ENCODE peak calls at places on chromosome 16, in nine cellular contexts. H, T, L, Z, R, G, S, D and C are unnamed samples.

GRCh38 chr16:81945665-81946064 is 65.6 kb downstream of the SDR42E1 start:
- DNase-seq in R (no peak), S (peak), G (no peak), H (no peak), D (peak), T (no peak), Z (no peak), L (peak), C (no peak)

GRCh38 chr16:49902908-49903307 is 47.0 kb upstream of the ZNF423 start:
- DNase-seq in T (no peak), R (no peak), G (no peak), H (no peak), D (no peak), Z (no peak), L (no peak), S (no peak), C (no peak)

GRCh38 chr16:71499775-71500364 is 10.7 kb upstream of the ZNF19 start:
- DNase-seq in G (no peak), Z (peak), D (peak), T (peak), L (peak), S (peak), R (peak), H (no peak), C (no peak)

GRCh38 chr16:80300456-80300855 is 240.3 kb upstream of the DYNLRB2 start:
- DNase-seq in D (no peak), L (no peak), R (no peak), S (no peak), Z (no peak), T (no peak), G (no peak), H (no peak), C (no peak)

GRCh38 chr16:54407596-54407995 is 121.0 kb upstream of the IRX3 start:
- DNase-seq in S (peak), H (no peak), T (no peak), G (no peak), R (no peak), D (peak), Z (no peak), L (peak), C (no peak)

GRCh38 chr16:76583995-76584394 is 306.8 kb downstream of the CNTNAP4 start:
- DNase-seq in R (no peak), Z (no peak), T (no peak), G (no peak), S (no peak), D (no peak), H (no peak), L (no peak), C (no peak)

GRCh38 chr16:52435573-52435972 is 111.4 kb downstream of the TOX3 start:
- DNase-seq in D (no peak), S (no peak), G (peak), T (no peak), Z (no peak), L (no peak), R (no peak), H (no peak), C (peak)

GRCh38 chr16:81137012-81137335 is 40.8 kb upstream of the GCSH start:
- DNase-seq in H (no peak), T (no peak), S (peak), L (no peak), Z (no peak), G (no peak), R (no peak), D (peak), C (no peak)

GRCh38 chr16:48300391-48300856 is 53.1 kb upstream of the ABCC11 start:
- DNase-seq in D (peak), T (no peak), Z (no peak), G (no peak), S (no peak), R (peak), L (peak), H (no peak), C (no peak)

GRCh38 chr16:10616744-10617640 is 36.6 kb upstream of the EMP2 start:
- DNase-seq in H (no peak), D (peak), G (no peak), Z (no peak), S (peak), R (peak), L (peak), T (no peak), C (no peak)

GRCh38 chr16:81175325-81175891 is 63.1 kb upstream of the BCO1 start:
- DNase-seq in T (no peak), G (no peak), H (no peak), R (no peak), L (peak), D (peak), S (peak), Z (no peak), C (no peak)

GRCh38 chr16:50021509-50021908 is 3.5 kb upstream of the CNEP1R1 start:
- DNase-seq in H (no peak), Z (peak), G (no peak), S (peak), D (peak), T (no peak), L (no peak), R (peak), C (no peak)

GRCh38 chr16:50842589-50842988 is 100.7 kb downstream of the CYLD start:
- DNase-seq in H (no peak), T (no peak), G (no peak), R (no peak), D (no peak), Z (no peak), L (no peak), S (peak), C (no peak)

GRCh38 chr16:17461951-17462729 is 8.6 kb downstream of the XYLT1 start:
- DNase-seq in R (peak), L (no peak), T (no peak), G (no peak), S (peak), D (no peak), H (no peak), Z (no peak), C (no peak)

GRCh38 chr16:14309001-14309886 is 238.1 kb downstream of the MRTFB start:
- DNase-seq in T (no peak), L (no peak), H (no peak), D (no peak), R (peak), G (no peak), S (no peak), Z (no peak), C (no peak)

GRCh38 chr16:27642753-27643152 is 92.8 kb downstream of the KATNIP start:
- DNase-seq in Z (no peak), G (no peak), L (no peak), T (no peak), H (no peak), D (peak), S (peak), R (peak), C (no peak)

GRCh38 chr16:77457046-77457445 is 22.2 kb upstream of the ADAMTS18 start:
- DNase-seq in H (no peak), R (no peak), D (no peak), Z (no peak), G (no peak), L (no peak), T (no peak), S (peak), C (no peak)

GRCh38 chr16:72711823-72712222 is 336.1 kb downstream of the ZFHX3 start:
- DNase-seq in G (no peak), R (no peak), S (no peak), Z (no peak), T (no peak), D (no peak), H (no peak), L (no peak), C (no peak)

GRCh38 chr16:81462683-81463082 is 18.1 kb downstream of the CMIP start:
- DNase-seq in R (no peak), S (peak), Z (no peak), G (no peak), L (no peak), H (no peak), D (no peak), T (no peak), C (no peak)